ENCODE peak calls at places on chromosomes 3 and 15, in eight cellular contexts. S, T, P, N, B, O, U and Z are unnamed samples.

GRCh38 chr15:94777037-94777436 is 545.7 kb downstream of the MCTP2 start:
- DNase-seq in P (no peak), S (no peak), T (no peak), N (no peak), O (no peak), B (no peak), U (no peak), Z (no peak)

GRCh38 chr3:71238267-71238985 is 345.1 kb downstream of the FOXP1 start:
- DNase-seq in O (no peak), B (no peak), P (no peak), U (no peak), N (no peak), S (no peak), T (no peak), Z (no peak)

GRCh38 chr3:148938306-148938705 is 53.0 kb upstream of the GYG1 start:
- DNase-seq in T (no peak), B (no peak), N (no peak), O (no peak), P (no peak), U (no peak), S (no peak), Z (no peak)

GRCh38 chr3:146559388-146559787 is 15.0 kb upstream of the PLSCR1 start:
- DNase-seq in P (no peak), O (no peak), U (no peak), S (no peak), B (no peak), T (no peak), N (no peak), Z (no peak)

GRCh38 chr3:147758786-147759185 is 349.6 kb downstream of the ZIC1 start:
- DNase-seq in S (no peak), N (no peak), T (no peak), P (no peak), O (no peak), U (no peak), B (no peak), Z (no peak)

GRCh38 chr3:160567774-160568173 is 2.4 kb upstream of the KPNA4 start:
- DNase-seq in U (no peak), P (no peak), B (no peak), S (no peak), N (no peak), O (no peak), T (no peak), Z (no peak)

GRCh38 chr3:134601539-134602439 is 49.0 kb downstream of the KY start:
- DNase-seq in U (peak; percentile 41), S (no peak), T (peak; percentile 38), O (no peak), N (no peak), P (no peak), B (peak; percentile 90), Z (peak; percentile 56)

GRCh38 chr3:11211531-11212300 is 57.4 kb downstream of the HRH1 start:
- DNase-seq in P (no peak), B (no peak), T (no peak), O (no peak), U (peak; percentile 86), S (no peak), N (no peak), Z (peak; percentile 48)

GRCh38 chr3:94061297-94061696 is 1.4 kb downstream of the DHFR2 start:
- DNase-seq in B (no peak), P (no peak), U (no peak), S (no peak), N (no peak), T (no peak), O (no peak), Z (no peak)

GRCh38 chr3:128293930-128294329 is 140.6 kb downstream of the EEFSEC start:
- DNase-seq in S (no peak), O (no peak), B (no peak), T (no peak), U (no peak), N (no peak), P (no peak), Z (no peak)

GRCh38 chr15:34366271-34367043 is 539 bp downstream of the LPCAT4 start:
- DNase-seq in T (peak; percentile 71), N (peak; percentile 29), U (peak; percentile 56), P (peak; percentile 62), S (peak; percentile 78), O (peak; percentile 20), B (peak; percentile 85), Z (peak; percentile 80)

GRCh38 chr15:48888836-48889235 is 10.9 kb downstream of the EID1 start:
- DNase-seq in N (no peak), O (no peak), P (no peak), U (no peak), B (no peak), T (no peak), S (no peak), Z (no peak)

GRCh38 chr15:27816790-27817189 is 282.3 kb downstream of the OCA2 start:
- DNase-seq in B (no peak), T (no peak), P (no peak), U (no peak), S (no peak), N (no peak), O (no peak), Z (no peak)

GRCh38 chr3:100396967-100397366 is 3.9 kb downstream of the TOMM70 start:
- DNase-seq in B (no peak), N (no peak), T (no peak), S (no peak), O (no peak), U (no peak), P (no peak), Z (no peak)

GRCh38 chr3:25662921-25663320 is 1.8 kb downstream of the TOP2B start:
- DNase-seq in T (no peak), P (no peak), U (no peak), S (no peak), O (no peak), B (no peak), N (no peak), Z (no peak)

GRCh38 chr15:27587810-27588209 is 511.3 kb downstream of the OCA2 start:
- DNase-seq in O (no peak), N (no peak), U (peak; percentile 2), P (no peak), B (peak; percentile 22), T (peak; percentile 24), S (peak; percentile 8), Z (peak; percentile 16)

GRCh38 chr3:195768414-195768813 is 43.3 kb downstream of the MUC4 start:
- DNase-seq in N (no peak), S (no peak), B (no peak), U (no peak), P (no peak), T (peak; percentile 2), O (no peak), Z (no peak)

GRCh38 chr3:106518516-106518915 is 649.7 kb upstream of the CBLB start:
- DNase-seq in N (no peak), B (no peak), O (no peak), P (peak; percentile 2), U (peak; percentile 13), S (peak; percentile 8), T (no peak), Z (peak; percentile 65)

GRCh38 chr15:70476441-70476840 is 286.9 kb downstream of the UACA start:
- DNase-seq in U (no peak), B (no peak), P (no peak), N (no peak), T (no peak), S (no peak), O (no peak), Z (no peak)

GRCh38 chr3:15512173-15512572 is 9.3 kb downstream of the COLQ start:
- DNase-seq in O (no peak), U (no peak), P (no peak), N (no peak), B (peak; percentile 43), T (peak; percentile 20), S (no peak), Z (no peak)

GRCh38 chr15:64883997-64884511 is 27.6 kb upstream of the ANKDD1A start:
- DNase-seq in B (peak; percentile 75), S (peak; percentile 83), O (peak; percentile 48), N (peak; percentile 78), U (peak; percentile 97), P (peak; percentile 82), T (peak; percentile 87), Z (peak; percentile 92)

GRCh38 chr15:70262171-70262570 is 164.5 kb upstream of the TLE3 start:
- DNase-seq in B (no peak), U (no peak), T (peak; percentile 96), S (no peak), P (no peak), O (no peak), N (no peak), Z (no peak)

GRCh38 chr15:31200735-31201151 is 99.2 kb upstream of the TRPM1 start:
- DNase-seq in P (no peak), B (peak; percentile 86), N (peak; percentile 45), O (peak; percentile 45), S (no peak), T (peak; percentile 75), U (peak; percentile 68), Z (peak; percentile 54)

GRCh38 chr15:90530250-90531051 is 728 bp downstream of the CRTC3 start:
- DNase-seq in S (peak; percentile 56), B (peak; percentile 68), T (peak; percentile 33), U (peak; percentile 34), O (peak; percentile 1), N (peak; percentile 27), P (peak; percentile 43), Z (peak; percentile 36)

GRCh38 chr3:150035910-150036661 is 65.4 kb upstream of the PFN2 start:
- DNase-seq in T (no peak), O (no peak), S (no peak), N (no peak), B (no peak), P (no peak), U (no peak), Z (no peak)

GRCh38 chr15:74616996-74617395 is 1.4 kb downstream of the CLK3 start:
- DNase-seq in B (no peak), P (no peak), N (no peak), S (no peak), O (no peak), T (no peak), U (no peak), Z (no peak)

GRCh38 chr3:138417559-138417982 is 16.8 kb upstream of the ESYT3 start:
- DNase-seq in P (peak; percentile 90), B (peak; percentile 91), O (peak; percentile 38), U (peak; percentile 80), T (peak; percentile 77), S (peak; percentile 80), N (peak; percentile 58), Z (peak; percentile 82)

GRCh38 chr3:54067060-54067459 is 55.3 kb upstream of the CACNA2D3 start:
- DNase-seq in N (no peak), O (no peak), S (peak; percentile 24), B (no peak), P (no peak), T (no peak), U (peak; percentile 91), Z (no peak)

GRCh38 chr3:46417841-46418611 is 11.0 kb downstream of the CCRL2 start:
- DNase-seq in U (no peak), O (no peak), B (no peak), T (peak; percentile 41), S (no peak), N (no peak), P (no peak), Z (no peak)

GRCh38 chr3:71039332-71039731 is 544.2 kb downstream of the FOXP1 start:
- DNase-seq in B (no peak), O (no peak), P (no peak), N (no peak), U (no peak), T (peak; percentile 11), S (no peak), Z (no peak)

GRCh38 chr15:91992940-91993339 is 139.4 kb downstream of the SLCO3A1 start:
- DNase-seq in S (no peak), B (no peak), N (no peak), U (no peak), P (no peak), T (no peak), O (no peak), Z (no peak)